ENCODE peak calls at places on chromosomes 3 and 15, in four cellular contexts. X is OCI-LY7; T is CD4-positive, alpha-beta T cell; B is Kasumi-1. J is an unnamed sample.

GRCh38 chr15:85620321-85621044 is 174.2 kb downstream of the KLHL25 start:
- DNase-seq in X (no peak), T (no peak), B (no peak), J (no peak)

GRCh38 chr3:198080521-198081384 is 120.7 kb downstream of the LMLN start:
- DNase-seq in X (peak), T (peak), B (peak), J (peak)

GRCh38 chr15:45795487-45796069 is 160.7 kb downstream of the SQOR start:
- DNase-seq in X (peak), T (no peak), B (peak), J (no peak)

GRCh38 chr3:43054754-43055153 is 51.1 kb downstream of the POMGNT2 start:
- DNase-seq in X (no peak), T (no peak), B (no peak), J (no peak)

GRCh38 chr15:88718731-88719130 is 79.9 kb downstream of the ISG20 start:
- DNase-seq in X (no peak), T (no peak), B (no peak), J (no peak)

GRCh38 chr3:29618395-29619291 is 337.8 kb downstream of the RBMS3 start:
- DNase-seq in X (no peak), T (no peak), B (no peak), J (no peak)

GRCh38 chr15:42890161-42890913 is 30.2 kb downstream of the TTBK2 start:
- DNase-seq in X (no peak), T (no peak), B (no peak), J (no peak)

GRCh38 chr15:63752075-63752684 is 81.6 kb downstream of the HERC1 start:
- DNase-seq in X (peak), T (peak), B (peak), J (no peak)

GRCh38 chr15:66960519-66960918 is 104.9 kb upstream of the SMAD3 start:
- DNase-seq in X (no peak), T (no peak), B (no peak), J (no peak)

GRCh38 chr15:80351211-80351610 is 53.0 kb upstream of the ARNT2 start:
- DNase-seq in X (no peak), T (no peak), B (no peak), J (no peak)

GRCh38 chr15:101710806-101711205 is 13.5 kb downstream of the TARS3 start:
- DNase-seq in X (no peak), T (no peak), B (no peak), J (no peak)

GRCh38 chr15:49843725-49844124 is 222.9 kb downstream of the DTWD1 start:
- DNase-seq in X (no peak), T (no peak), B (no peak), J (no peak)